ENCODE peak calls at places on chromosomes 4 and X, in five cellular contexts. X is tibial artery, I is foreskin fibroblast, O is mucosa of descending colon, T is fibroblast of pulmonary artery. E is an unnamed sample.

GRCh38 chr4:8568068-8568668 is 12.0 kb upstream of the GPR78 start:
- DNase-seq in X (no peak), I (no peak), O (no peak), T (peak; percentile 5), E (no peak)

GRCh38 chr4:2819244-2820215 is 24.1 kb upstream of the ADD1 start:
- DNase-seq in X (no peak), I (no peak), O (peak; percentile 28), T (no peak), E (no peak)

GRCh38 chr4:85243857-85244256 is 231.1 kb upstream of the ARHGAP24 start:
- DNase-seq in X (no peak), I (no peak), O (no peak), T (peak; percentile 11), E (no peak)

GRCh38 chrX:3290561-3290960 is 55.9 kb downstream of the MXRA5 start:
- DNase-seq in X (no peak), I (no peak), O (no peak), T (no peak), E (no peak)

GRCh38 chr4:73103799-73104503 is 34.4 kb upstream of the COX18 start:
- DNase-seq in X (no peak), I (no peak), O (no peak), T (peak; percentile 9), E (no peak)

GRCh38 chr4:140150886-140151699 is 2.9 kb downstream of the MAML3 start:
- DNase-seq in X (peak; percentile 96), I (peak; percentile 94), O (peak; percentile 89), T (peak; percentile 98), E (peak; percentile 93)

GRCh38 chr4:2402053-2402452 is 16.4 kb downstream of the ZFYVE28 start:
- DNase-seq in X (no peak), I (peak; percentile 47), O (peak; percentile 86), T (peak; percentile 55), E (peak; percentile 64)

GRCh38 chr4:68655764-68656444 is 14.5 kb downstream of the UGT2B15 start:
- DNase-seq in X (no peak), I (no peak), O (no peak), T (no peak), E (no peak)

GRCh38 chr4:26235500-26235899 is 85.3 kb upstream of the RBPJ start:
- DNase-seq in X (peak; percentile 82), I (peak; percentile 92), O (peak; percentile 61), T (peak; percentile 71), E (peak; percentile 36)

GRCh38 chr4:42282081-42282901 is 115.0 kb upstream of the SHISA3 start:
- DNase-seq in X (no peak), I (no peak), O (no peak), T (peak; percentile 87), E (no peak)

GRCh38 chr4:24477919-24478318 is 106.4 kb downstream of the DHX15 start:
- DNase-seq in X (no peak), I (peak; percentile 73), O (peak; percentile 29), T (peak; percentile 90), E (no peak)

GRCh38 chrX:110244951-110245480 is 72.9 kb downstream of the AMMECR1 start:
- DNase-seq in X (no peak), I (peak; percentile 7), O (no peak), T (no peak), E (no peak)

GRCh38 chr4:55127521-55127920 is 2.1 kb upstream of the KDR start:
- DNase-seq in X (no peak), I (no peak), O (no peak), T (peak; percentile 81), E (no peak)

GRCh38 chrX:145825896-145826295 is 8.3 kb downstream of the SLITRK2 start:
- DNase-seq in X (no peak), I (no peak), O (no peak), T (no peak), E (no peak)

GRCh38 chr4:76407440-76408119 is 13.4 kb downstream of the CCDC158 start:
- DNase-seq in X (no peak), I (no peak), O (no peak), T (no peak), E (no peak)

GRCh38 chr4:25234390-25235367 is 846 bp downstream of the PI4K2B start:
- DNase-seq in X (peak; percentile 67), I (peak; percentile 68), O (peak; percentile 72), T (peak; percentile 89), E (peak; percentile 54)

GRCh38 chr4:26267087-26267486 is 53.7 kb upstream of the RBPJ start:
- DNase-seq in X (peak; percentile 90), I (peak; percentile 28), O (peak; percentile 40), T (no peak), E (no peak)

GRCh38 chrX:155231163-155231562 is 14.9 kb downstream of the VBP1 start:
- DNase-seq in X (no peak), I (no peak), O (no peak), T (no peak), E (no peak)

GRCh38 chr4:29405151-29405550 is 1315.0 kb upstream of the PCDH7 start:
- DNase-seq in X (no peak), I (no peak), O (no peak), T (peak; percentile 3), E (no peak)

GRCh38 chrX:78125148-78125547 is 14.3 kb downstream of the TAF9B start:
- DNase-seq in X (no peak), I (no peak), O (no peak), T (no peak), E (no peak)

GRCh38 chr4:128571747-128572146 is 237.8 kb upstream of the JADE1 start:
- DNase-seq in X (peak; percentile 74), I (peak; percentile 95), O (no peak), T (peak; percentile 94), E (peak; percentile 36)

GRCh38 chr4:15543537-15544195 is 74.0 kb downstream of the CC2D2A start:
- DNase-seq in X (no peak), I (no peak), O (no peak), T (no peak), E (no peak)

GRCh38 chr4:113317523-113317922 is 268.1 kb downstream of the ANK2 start:
- DNase-seq in X (no peak), I (no peak), O (no peak), T (no peak), E (no peak)

GRCh38 chrX:13376857-13377441 is 57.1 kb upstream of the ATXN3L start:
- DNase-seq in X (no peak), I (peak; percentile 76), O (no peak), T (peak; percentile 96), E (peak; percentile 32)

GRCh38 chrX:67734111-67734753 is 190.4 kb downstream of the AR start:
- DNase-seq in X (no peak), I (no peak), O (no peak), T (peak; percentile 61), E (no peak)

GRCh38 chrX:23503835-23504539 is 163.3 kb upstream of the PRDX4 start:
- DNase-seq in X (peak; percentile 91), I (peak; percentile 51), O (peak; percentile 64), T (peak; percentile 73), E (peak; percentile 83)

GRCh38 chr4:122716825-122717448 is 15.6 kb upstream of the BBS12 start:
- DNase-seq in X (peak; percentile 69), I (peak; percentile 64), O (peak; percentile 67), T (peak; percentile 81), E (peak; percentile 61)

GRCh38 chr4:1038948-1039492 is 27.6 kb downstream of the FGFRL1 start:
- DNase-seq in X (no peak), I (no peak), O (no peak), T (no peak), E (no peak)

GRCh38 chrX:41452972-41453371 is 5.8 kb downstream of the NYX start:
- DNase-seq in X (no peak), I (peak; percentile 34), O (no peak), T (peak; percentile 36), E (no peak)

GRCh38 chr4:104750008-104750407 is 255.3 kb upstream of the CXXC4 start:
- DNase-seq in X (no peak), I (no peak), O (no peak), T (no peak), E (no peak)

GRCh38 chr4:76377922-76378321 is 43.0 kb downstream of the CCDC158 start:
- DNase-seq in X (no peak), I (peak; percentile 14), O (peak; percentile 67), T (peak; percentile 57), E (peak; percentile 41)

GRCh38 chrX:17500145-17500579 is 125.2 kb downstream of the NHS start:
- DNase-seq in X (no peak), I (peak; percentile 25), O (no peak), T (peak; percentile 52), E (no peak)

GRCh38 chr4:153027879-153028278 is 91.8 kb downstream of the FHDC1 start:
- DNase-seq in X (no peak), I (no peak), O (no peak), T (no peak), E (no peak)

GRCh38 chrX:132413459-132413858 is 75.4 kb downstream of the MBNL3 start:
- DNase-seq in X (no peak), I (no peak), O (no peak), T (no peak), E (no peak)

GRCh38 chr4:24928708-24929107 is 15.9 kb upstream of the CCDC149 start:
- DNase-seq in X (no peak), I (no peak), O (no peak), T (no peak), E (no peak)

DNA sequence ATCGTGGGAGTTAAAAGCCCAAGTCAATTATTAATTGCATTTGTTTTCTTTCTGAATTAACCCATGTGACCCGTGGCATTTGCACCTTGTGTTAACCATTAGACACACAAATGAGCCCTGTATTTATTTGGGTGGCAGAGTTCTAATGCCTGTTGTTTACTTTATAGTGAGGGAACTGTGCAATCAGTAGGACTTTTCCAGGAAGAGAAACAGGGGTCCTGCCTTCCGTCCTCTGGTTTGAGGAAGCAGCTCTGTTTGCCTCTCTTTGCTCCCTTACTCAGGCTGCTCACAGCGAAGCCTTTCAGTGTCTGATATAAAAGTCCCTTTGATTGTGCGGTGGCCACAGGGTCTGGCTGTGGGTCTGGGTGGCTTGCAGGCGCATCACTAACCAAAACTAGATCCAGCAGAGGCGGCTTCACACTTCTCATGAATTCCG is 263.6 kb downstream of the PTTG2 start:
- DNase-seq in X (no peak), I (no peak), O (no peak), T (no peak), E (no peak)
- H3K4me3 ChIP-seq in X (no peak overlapping the region), I (no peak overlapping the region), O (no peak overlapping the region), T (no peak overlapping the region), E (no peak overlapping the region)

DNA sequence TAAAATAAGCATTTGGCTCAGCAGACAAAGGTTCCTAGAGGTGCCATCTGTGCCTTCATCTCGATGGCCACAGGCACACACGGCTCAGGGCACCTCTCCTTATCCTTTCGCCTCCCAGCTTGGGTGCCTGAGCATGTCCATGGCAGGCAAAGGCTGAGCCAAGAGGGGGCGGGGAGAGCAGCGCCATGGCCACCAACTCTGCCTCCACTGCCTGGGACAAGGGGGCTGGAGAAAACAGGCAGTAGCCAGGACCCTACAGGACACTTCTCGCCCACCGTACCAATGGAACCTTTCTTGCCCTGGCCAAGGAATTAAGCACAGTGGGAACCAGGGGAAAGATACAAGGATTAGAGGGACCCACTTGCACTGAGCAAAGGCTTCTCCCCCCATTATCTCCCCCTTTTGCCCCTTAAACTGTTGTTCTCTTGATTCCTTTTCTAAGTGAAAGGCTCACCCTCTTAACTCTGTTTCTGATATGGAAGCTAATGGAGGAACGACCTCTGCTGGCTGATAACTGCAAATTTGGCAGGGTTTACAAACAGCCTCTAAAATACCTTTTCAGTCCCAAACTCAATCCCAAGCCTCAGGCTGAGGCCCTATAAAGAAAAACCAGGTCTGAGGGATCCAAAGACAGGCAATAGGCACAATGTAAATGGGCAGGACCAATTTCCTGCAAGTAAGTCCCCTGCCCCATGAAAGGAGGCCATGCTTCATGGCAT is 335.2 kb downstream of the ADAM29 start:
- DNase-seq in X (no peak), I (no peak), O (no peak), T (peak; percentile 11), E (no peak)
- TF ChIP-seq CTCF in X (no peak), I (no peak), O (no peak), T (peak; percentile 32), E (no peak)

GRCh38 chr4:151745727-151746231 is 15.0 kb downstream of the GATB start:
- DNase-seq in X (no peak), I (no peak), O (no peak), T (peak; percentile 42), E (no peak)
- H3K4me3 ChIP-seq in X (no peak overlapping the region), I (no peak overlapping the region), O (no peak overlapping the region), T (no peak overlapping the region), E (no peak overlapping the region)

GRCh38 chr4:138428611-138429010 is 186.5 kb upstream of the SLC7A11 start:
- DNase-seq in X (no peak), I (no peak), O (no peak), T (no peak), E (no peak)
- TF ChIP-seq CTCF in X (no peak), I (no peak), O (no peak), T (no peak), E (no peak)

E was measured in lung.